ENCODE peak calls at places on chromosome 3, in five cellular contexts. H, W, B, A and S are unnamed samples.

GRCh38 chr3:172465281-172465680 is 17.0 kb upstream of the GHSR start:
- DNase-seq in H (no peak), W (no peak), B (no peak), A (no peak), S (no peak)

GRCh38 chr3:124878561-124879394 is 8.4 kb downstream of the ITGB5 start:
- DNase-seq in H (peak), W (peak), B (no peak), A (peak), S (peak)

GRCh38 chr3:26058774-26059455 is 269.0 kb downstream of the OXSM start:
- DNase-seq in H (no peak), W (no peak), B (no peak), A (no peak), S (no peak)

GRCh38 chr3:55521086-55522060 is 34.3 kb upstream of the WNT5A start:
- DNase-seq in H (no peak), W (peak), B (no peak), A (peak), S (peak)

GRCh38 chr3:75171632-75172230 is 492.4 kb upstream of the FRG2C start:
- DNase-seq in H (peak), W (no peak), B (no peak), A (no peak), S (peak)

GRCh38 chr3:158160958-158161357 is 51.1 kb downstream of the RSRC1 start:
- DNase-seq in H (peak), W (no peak), B (no peak), A (peak), S (peak)

GRCh38 chr3:167032267-167032876 is 347.7 kb downstream of the ZBBX start:
- DNase-seq in H (peak), W (no peak), B (no peak), A (no peak), S (peak)

GRCh38 chr3:58167431-58168351 is 43.1 kb downstream of the DNASE1L3 start:
- DNase-seq in H (peak), W (peak), B (peak), A (peak), S (peak)

GRCh38 chr3:65432388-65433003 is 606.2 kb downstream of the MAGI1 start:
- DNase-seq in H (no peak), W (no peak), B (no peak), A (no peak), S (no peak)

GRCh38 chr3:74135808-74136207 is 478.7 kb downstream of the CNTN3 start:
- DNase-seq in H (no peak), W (no peak), B (no peak), A (no peak), S (no peak)

GRCh38 chr3:123884258-123884831 is at the start of gene MYLK:
- DNase-seq in H (peak), W (peak), B (no peak), A (peak), S (peak)

GRCh38 chr3:74546426-74546825 is 68.0 kb downstream of the CNTN3 start:
- DNase-seq in H (peak), W (no peak), B (no peak), A (no peak), S (peak)

GRCh38 chr3:11671648-11672100 is 28.0 kb upstream of the VGLL4 start:
- DNase-seq in H (peak), W (no peak), B (no peak), A (no peak), S (peak)

GRCh38 chr3:154244644-154245043 is 79.6 kb downstream of the DHX36 start:
- DNase-seq in H (peak), W (no peak), B (no peak), A (peak), S (peak)

GRCh38 chr3:172177046-172177445 is 137.7 kb downstream of the FNDC3B start:
- DNase-seq in H (peak), W (no peak), B (no peak), A (peak), S (peak)

GRCh38 chr3:184230081-184230602 is 757 bp downstream of the VWA5B2 start:
- DNase-seq in H (no peak), W (no peak), B (no peak), A (no peak), S (no peak)

GRCh38 chr3:48320994-48321393 is 12.5 kb downstream of the SPINK8 start:
- DNase-seq in H (no peak), W (no peak), B (no peak), A (no peak), S (no peak)

GRCh38 chr3:196757876-196758739 is 18.5 kb downstream of the PAK2 start:
- DNase-seq in H (peak), W (no peak), B (no peak), A (peak), S (peak)

GRCh38 chr3:197125601-197126000 is 96.0 kb upstream of the MELTF start:
- DNase-seq in H (peak), W (no peak), B (no peak), A (peak), S (peak)

GRCh38 chr3:62950227-62950626 is 75.0 kb upstream of the CADPS start:
- DNase-seq in H (no peak), W (no peak), B (no peak), A (no peak), S (no peak)

GRCh38 chr3:55491296-55491816 is 4.2 kb upstream of the WNT5A start:
- DNase-seq in H (peak), W (peak), B (no peak), A (peak), S (peak)

GRCh38 chr3:30620402-30621360 is 14.3 kb downstream of the TGFBR2 start:
- DNase-seq in H (no peak), W (no peak), B (no peak), A (no peak), S (no peak)

GRCh38 chr3:8278448-8278847 is 223.2 kb upstream of the LMCD1 start:
- DNase-seq in H (no peak), W (no peak), B (no peak), A (no peak), S (no peak)

DNA sequence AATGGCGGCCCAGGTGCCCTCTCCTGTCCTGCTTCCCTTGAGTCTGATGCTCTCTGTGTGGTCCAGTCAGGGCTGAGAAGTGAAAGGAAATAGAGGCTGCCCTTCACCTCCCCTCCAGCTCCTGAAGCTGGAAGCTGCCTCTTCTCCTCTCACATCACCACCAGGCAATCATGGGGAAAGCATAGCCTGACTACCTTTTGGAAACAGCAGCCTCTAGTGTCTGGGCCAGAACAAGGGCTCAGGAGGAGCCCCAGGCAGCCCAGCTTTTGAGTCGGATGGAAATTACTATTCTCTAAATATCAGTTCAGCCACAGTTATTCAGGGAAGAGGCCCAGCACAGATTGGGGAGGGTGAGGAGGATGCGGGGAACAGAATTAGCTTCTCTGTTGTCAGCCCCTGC is 43.3 kb upstream of the CCDC174 start:
- DNase-seq in H (peak), W (no peak), B (no peak), A (no peak), S (no peak)
- TF ChIP-seq CTCF in H (peak), W (no peak), B (no peak), A (no peak), S (no peak)

GRCh38 chr3:18725668-18726407 is 300.7 kb upstream of the SATB1 start:
- DNase-seq in H (no peak), W (no peak), B (no peak), A (no peak), S (peak)
- H3K4me3 ChIP-seq in H (no peak), W (no peak), B (no peak), A (no peak), S (no peak)

GRCh38 chr3:149919509-149919908 is 51.2 kb downstream of the PFN2 start:
- DNase-seq in H (no peak), W (no peak), B (no peak), A (no peak), S (no peak)
- TF ChIP-seq CTCF in H (no peak), W (no peak), B (no peak), A (no peak), S (no peak)

DNA sequence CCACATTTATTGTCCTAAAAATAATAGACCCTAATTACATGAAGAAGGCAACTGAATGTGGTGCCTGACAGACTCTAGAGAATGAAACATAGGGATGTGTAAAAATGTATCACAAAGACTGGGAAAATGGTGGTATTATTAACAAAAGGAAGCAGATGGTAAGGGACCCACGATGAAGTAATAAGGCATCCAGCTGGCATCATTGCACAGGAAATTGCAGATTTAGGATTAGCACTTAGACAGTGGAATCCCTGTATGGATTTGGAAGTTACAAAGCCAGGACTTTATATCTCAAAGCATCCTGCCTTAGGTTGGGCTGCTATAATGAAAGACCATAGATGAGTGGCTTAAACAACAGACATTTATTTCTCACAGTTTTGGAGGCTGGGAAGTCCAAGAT is 104.3 kb downstream of the PPM1L start:
- DNase-seq in H (no peak), W (no peak), B (no peak), A (no peak), S (no peak)
- H3K4me3 ChIP-seq in H (no peak), W (no peak), B (no peak), A (no peak), S (no peak)

DNA sequence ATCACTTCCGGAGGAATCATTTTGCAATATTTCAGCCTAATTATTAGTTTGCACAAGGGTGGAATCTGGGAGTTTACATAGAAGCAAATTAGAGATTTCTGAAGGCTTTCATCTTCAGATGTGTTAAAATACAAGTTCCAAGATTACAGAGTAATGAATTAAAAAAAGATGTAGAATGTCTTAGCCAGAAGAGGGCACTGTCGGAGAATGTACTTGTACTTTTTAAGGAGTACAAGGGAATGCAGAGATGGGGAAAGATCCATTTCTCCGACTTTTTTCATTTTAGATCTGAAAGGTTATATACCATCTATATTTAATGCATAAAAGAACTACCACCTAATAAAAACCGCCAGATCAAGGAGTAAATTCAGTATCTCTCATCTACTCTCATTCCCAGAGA is 43.1 kb upstream of the WDR5B start:
- DNase-seq in H (peak), W (no peak), B (no peak), A (peak), S (peak)
- TF ChIP-seq CTCF in H (peak), W (no peak), B (peak), A (no peak), S (peak)

DNA sequence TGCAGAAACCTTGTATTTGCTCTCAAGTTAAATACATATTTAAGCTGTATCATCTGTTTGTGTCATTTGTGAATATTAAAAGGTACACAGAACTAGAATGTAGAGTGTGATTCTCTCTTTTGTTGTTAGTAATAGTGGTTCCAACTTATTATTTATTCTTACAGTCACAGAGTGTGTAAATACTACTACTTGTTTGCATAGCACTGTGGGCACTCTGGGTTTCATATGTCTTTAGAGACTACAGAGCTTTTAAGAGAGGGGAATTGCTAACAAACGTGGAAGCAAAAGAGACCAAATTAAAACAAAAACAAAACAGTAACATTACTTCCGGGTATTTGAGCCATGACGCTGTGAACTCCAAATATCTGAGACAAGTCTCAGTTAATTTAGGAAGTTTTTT is 828.0 kb upstream of the DPPA4 start:
- DNase-seq in H (no peak), W (no peak), B (no peak), A (no peak), S (no peak)
- H3K4me3 ChIP-seq in H (peak), W (no peak), B (no peak), A (no peak), S (no peak)

GRCh38 chr3:168094877-168095610 is 680 bp downstream of the GOLIM4 start:
- DNase-seq in H (peak), W (peak), B (peak), A (peak), S (peak)

GRCh38 chr3:168094580-168094876 is 1.2 kb downstream of the GOLIM4 start:
- DNase-seq in H (peak), W (no peak), B (no peak), A (no peak), S (no peak)

GRCh38 chr3:168097381-168097780 is 1.7 kb upstream of the GOLIM4 start:
- DNase-seq in H (no peak), W (no peak), B (no peak), A (no peak), S (no peak)

GRCh38 chr3:168096210-168096795 is 579 bp upstream of the GOLIM4 start:
- DNase-seq in H (peak), W (peak), B (no peak), A (peak), S (peak)

DNA sequence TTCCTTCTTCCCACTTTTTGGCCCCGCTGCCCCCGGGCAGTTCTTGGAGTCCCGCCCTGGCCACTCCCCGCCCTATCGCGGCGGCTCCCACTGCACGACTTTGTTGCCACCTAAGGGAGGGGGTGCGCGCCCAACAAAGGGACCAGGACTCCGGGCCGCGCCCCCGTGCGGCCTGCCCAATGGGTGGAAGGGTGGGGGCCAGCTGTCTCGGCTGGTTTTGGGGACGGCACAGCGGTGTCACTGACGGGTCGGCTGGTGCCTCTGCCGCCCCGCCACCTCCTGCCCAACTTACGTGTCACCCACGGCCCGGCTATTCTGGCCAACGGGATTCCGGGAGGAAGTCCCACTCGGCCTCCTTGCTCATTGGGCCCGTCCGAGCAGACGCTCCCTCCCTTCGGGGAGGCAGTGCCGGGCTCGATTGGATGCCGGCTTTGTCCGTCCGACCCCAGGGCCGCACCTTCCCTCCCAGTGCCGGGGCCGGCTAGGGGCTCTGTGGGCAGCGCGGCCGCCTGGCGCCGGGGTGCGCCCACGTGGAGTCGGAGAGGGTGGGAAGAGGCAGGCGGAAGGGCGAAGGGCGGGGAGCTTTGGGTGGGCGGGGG is at the start of gene GOLIM4:
- DNase-seq in H (peak), W (peak), B (peak), A (peak), S (peak)
- TF ChIP-seq CTCF in H (peak), W (no peak), B (no peak), A (no peak), S (no peak)

GRCh38 chr3:13647314-13648059 is 98.6 kb downstream of the FBLN2 start:
- DNase-seq in H (no peak), W (no peak), B (no peak), A (peak), S (peak)

GRCh38 chr3:13645791-13646637 is 97.1 kb downstream of the FBLN2 start:
- DNase-seq in H (no peak), W (no peak), B (no peak), A (no peak), S (no peak)

GRCh38 chr3:13650210-13651056 is 101.5 kb downstream of the FBLN2 start:
- DNase-seq in H (peak), W (peak), B (peak), A (peak), S (peak)

GRCh38 chr3:13648744-13649096 is 99.8 kb downstream of the FBLN2 start:
- DNase-seq in H (no peak), W (no peak), B (no peak), A (no peak), S (no peak)

GRCh38 chr3:13648060-13648743 is 99.3 kb downstream of the FBLN2 start:
- DNase-seq in H (peak), W (peak), B (peak), A (peak), S (peak)
- H3K4me3 ChIP-seq in H (no peak), W (no peak), B (no peak), A (no peak), S (no peak)

GRCh38 chr3:113557374-113557773 is 25.0 kb downstream of the SIDT1 start:
- DNase-seq in H (peak), W (no peak), B (no peak), A (peak), S (peak)
- TF ChIP-seq CTCF in H (peak), W (no peak), B (no peak), A (no peak), S (peak)

DNA sequence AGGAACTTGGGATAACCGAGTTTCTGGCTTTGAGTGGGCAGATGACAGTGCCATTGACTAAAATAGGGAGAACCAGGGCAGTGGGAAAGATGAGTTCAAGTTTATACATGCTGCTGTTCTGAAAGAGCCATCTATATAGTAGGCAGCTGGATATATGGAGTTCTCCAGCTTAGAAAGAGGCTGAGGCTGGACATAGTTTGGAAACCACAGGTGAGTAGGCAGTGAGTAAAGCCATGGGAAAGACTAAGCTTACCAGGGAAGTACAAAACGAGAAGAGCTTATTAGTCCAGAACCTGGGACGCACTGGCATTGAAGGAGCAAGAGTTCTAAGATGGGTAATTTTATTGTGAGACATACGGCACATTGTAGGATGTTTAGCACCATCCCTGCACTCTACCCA is 54.2 kb downstream of the MSL2 start:
- DNase-seq in H (no peak), W (no peak), B (no peak), A (no peak), S (peak)
- H3K4me3 ChIP-seq in H (no peak), W (no peak), B (no peak), A (no peak), S (no peak)